ENCODE peak calls at places on chromosomes 13 and 19, in nine cellular contexts. W, H, L, R, A, O, E, X and D are unnamed samples.

GRCh38 chr19:41551212-41551610 is 24.8 kb upstream of the CEACAM21 start:
- DNase-seq in X (no peak), E (no peak), A (no peak), W (no peak), H (no peak), L (peak), R (no peak), O (no peak), D (no peak)

GRCh38 chr13:22428188-22428828 is 752.5 kb upstream of the SGCG start:
- DNase-seq in O (no peak), E (no peak), A (no peak), H (no peak), L (no peak), W (no peak), R (peak), X (no peak), D (no peak)

GRCh38 chr13:24218977-24219376 is 58.5 kb downstream of the SPATA13 start:
- DNase-seq in A (no peak), E (no peak), W (no peak), R (no peak), X (no peak), L (no peak), O (no peak), H (no peak), D (no peak)

GRCh38 chr19:23541991-23542390 is 145.0 kb downstream of the ZNF675 start:
- DNase-seq in E (no peak), X (no peak), W (no peak), L (no peak), H (no peak), R (no peak), O (no peak), A (no peak), D (no peak)

GRCh38 chr13:70484931-70485330 is 376.7 kb upstream of the KLHL1 start:
- DNase-seq in O (no peak), A (no peak), R (no peak), E (no peak), L (no peak), X (no peak), W (no peak), H (no peak), D (no peak)

GRCh38 chr19:46069841-46070341 is 29.1 kb upstream of the IGFL4 start:
- DNase-seq in H (no peak), W (peak), L (no peak), A (no peak), R (no peak), E (no peak), X (no peak), O (no peak), D (no peak)

GRCh38 chr13:19713186-19713965 is 69.4 kb downstream of the PSPC1 start:
- DNase-seq in O (no peak), W (peak), X (no peak), A (no peak), R (no peak), L (no peak), H (no peak), E (no peak), D (peak)

GRCh38 chr19:44356383-44357111 is at the start of gene ZNF112:
- DNase-seq in X (peak), A (peak), E (peak), H (peak), R (peak), O (peak), W (peak), L (peak), D (peak)

GRCh38 chr19:11496391-11497163 is 9.1 kb downstream of the ZNF653 start:
- DNase-seq in W (peak), A (no peak), E (peak), L (peak), X (peak), R (peak), H (peak), O (no peak), D (peak)

GRCh38 chr13:99439850-99440604 is 61.2 kb upstream of the TM9SF2 start:
- DNase-seq in O (no peak), L (no peak), A (no peak), H (no peak), W (no peak), R (no peak), E (no peak), X (no peak), D (no peak)

GRCh38 chr19:10191347-10191746 is 3.4 kb downstream of the DNMT1 start:
- DNase-seq in A (no peak), R (no peak), O (peak), W (peak), L (no peak), X (peak), H (peak), E (no peak), D (no peak)

GRCh38 chr13:21884965-21885567 is 214.2 kb downstream of the FGF9 start:
- DNase-seq in R (no peak), W (no peak), O (no peak), A (no peak), H (no peak), X (no peak), L (no peak), E (no peak), D (no peak)

GRCh38 chr13:82800391-82800790 is 1081.9 kb downstream of the SLITRK1 start:
- DNase-seq in O (no peak), X (no peak), W (no peak), E (no peak), H (no peak), R (no peak), A (no peak), L (no peak), D (no peak)

GRCh38 chr13:91813255-91813654 is 414.8 kb downstream of the GPC5 start:
- DNase-seq in A (no peak), R (no peak), L (peak), X (no peak), W (no peak), H (no peak), O (no peak), E (no peak), D (no peak)

GRCh38 chr13:25421602-25422001 is 49.8 kb downstream of the ATP8A2 start:
- DNase-seq in R (no peak), O (no peak), W (no peak), X (no peak), A (no peak), H (no peak), L (no peak), E (no peak), D (no peak)

GRCh38 chr13:113428871-113429607 is 24.2 kb downstream of the ADPRHL1 start:
- DNase-seq in O (no peak), L (no peak), X (no peak), H (no peak), A (no peak), E (no peak), R (no peak), W (no peak), D (no peak)

GRCh38 chr19:5480427-5480836 is 25.2 kb downstream of the ZNRF4 start:
- DNase-seq in A (no peak), O (no peak), X (peak), H (no peak), L (no peak), E (no peak), R (peak), W (no peak), D (peak)

GRCh38 chr19:37468961-37469777 is at the start of gene ZNF570:
- DNase-seq in R (peak), W (peak), L (peak), O (peak), E (peak), A (peak), X (peak), H (peak), D (no peak)

GRCh38 chr13:113996081-113996911 is 22.4 kb upstream of the C13orf46 start:
- DNase-seq in W (no peak), A (peak), L (no peak), E (peak), H (no peak), O (no peak), X (peak), R (no peak), D (no peak)

GRCh38 chr13:32153056-32153455 is 121.5 kb downstream of the FRY start:
- DNase-seq in E (no peak), A (no peak), H (no peak), X (no peak), R (no peak), O (no peak), W (peak), L (no peak), D (no peak)

GRCh38 chr13:47959468-47960088 is 41.5 kb downstream of the SUCLA2 start:
- DNase-seq in A (no peak), L (no peak), R (no peak), H (no peak), X (no peak), O (no peak), W (no peak), E (no peak), D (no peak)

GRCh38 chr19:12938536-12939291 is at the start of gene CALR:
- DNase-seq in L (peak), O (no peak), A (no peak), W (no peak), R (peak), E (no peak), X (peak), H (no peak), D (no peak)

GRCh38 chr19:54455786-54456422 is 6.9 kb downstream of the LENG8 start:
- DNase-seq in W (no peak), R (no peak), X (no peak), H (no peak), O (no peak), A (no peak), L (no peak), E (no peak), D (no peak)

GRCh38 chr13:77028202-77028601 is 1.2 kb upstream of the FBXL3 start:
- DNase-seq in E (no peak), W (no peak), X (no peak), H (no peak), R (no peak), A (no peak), O (no peak), L (no peak), D (no peak)

GRCh38 chr13:24629320-24629719 is 50.9 kb upstream of the ATP12A start:
- DNase-seq in R (peak), X (no peak), H (no peak), E (no peak), W (no peak), A (no peak), O (no peak), L (no peak), D (no peak)

GRCh38 chr13:98349731-98350305 is 172.7 kb upstream of the RNF113B start:
- DNase-seq in X (peak), A (no peak), E (no peak), L (no peak), O (peak), R (no peak), H (no peak), W (no peak), D (no peak)

GRCh38 chr13:97259787-97260641 is 37.9 kb downstream of the MBNL2 start:
- DNase-seq in A (no peak), E (no peak), R (peak), H (no peak), X (no peak), L (no peak), O (no peak), W (peak), D (no peak)

GRCh38 chr19:35533822-35534521 is 716 bp downstream of the GAPDHS start:
- DNase-seq in X (peak), L (no peak), W (peak), O (no peak), H (peak), E (no peak), A (no peak), R (peak), D (no peak)

GRCh38 chr13:44015133-44015532 is 135.4 kb downstream of the LACC1 start:
- DNase-seq in X (no peak), A (no peak), R (no peak), L (no peak), H (no peak), E (no peak), W (no peak), O (no peak), D (no peak)

GRCh38 chr13:19810996-19811881 is 28.5 kb upstream of the PSPC1 start:
- DNase-seq in W (peak), H (no peak), L (no peak), E (no peak), O (no peak), X (no peak), R (no peak), A (peak), D (no peak)

GRCh38 chr19:45607071-45608029 is 5.3 kb upstream of the GPR4 start:
- DNase-seq in L (peak), O (peak), E (peak), R (peak), A (peak), X (peak), W (peak), H (peak), D (peak)

GRCh38 chr13:46885018-46885417 is 11.8 kb downstream of the HTR2A start:
- DNase-seq in O (no peak), A (no peak), R (no peak), W (peak), X (no peak), L (no peak), H (no peak), E (no peak), D (no peak)

GRCh38 chr19:35449347-35450043 is 1.4 kb downstream of the FFAR2 start:
- DNase-seq in R (no peak), H (no peak), X (no peak), A (no peak), E (no peak), O (peak), W (no peak), L (no peak), D (no peak)

GRCh38 chr19:47417746-47418594 is 1.4 kb downstream of the MEIS3 start:
- DNase-seq in H (no peak), L (no peak), E (no peak), W (peak), X (no peak), A (no peak), R (no peak), O (no peak), D (no peak)

GRCh38 chr19:58518261-58519086 is 1.1 kb downstream of the ZBTB45 start:
- DNase-seq in H (no peak), E (no peak), W (no peak), O (no peak), L (no peak), R (no peak), X (no peak), A (no peak), D (no peak)

GRCh38 chr13:40566811-40567210 is 99.6 kb downstream of the FOXO1 start:
- DNase-seq in H (no peak), W (no peak), E (no peak), R (no peak), L (no peak), X (no peak), O (no peak), A (no peak), D (no peak)
- TF ChIP-seq POLR2A in H (no peak), W (no peak), E (no peak), R (no peak), L (no peak), X (no peak), O (no peak), A (no peak), D (no peak)

DNA sequence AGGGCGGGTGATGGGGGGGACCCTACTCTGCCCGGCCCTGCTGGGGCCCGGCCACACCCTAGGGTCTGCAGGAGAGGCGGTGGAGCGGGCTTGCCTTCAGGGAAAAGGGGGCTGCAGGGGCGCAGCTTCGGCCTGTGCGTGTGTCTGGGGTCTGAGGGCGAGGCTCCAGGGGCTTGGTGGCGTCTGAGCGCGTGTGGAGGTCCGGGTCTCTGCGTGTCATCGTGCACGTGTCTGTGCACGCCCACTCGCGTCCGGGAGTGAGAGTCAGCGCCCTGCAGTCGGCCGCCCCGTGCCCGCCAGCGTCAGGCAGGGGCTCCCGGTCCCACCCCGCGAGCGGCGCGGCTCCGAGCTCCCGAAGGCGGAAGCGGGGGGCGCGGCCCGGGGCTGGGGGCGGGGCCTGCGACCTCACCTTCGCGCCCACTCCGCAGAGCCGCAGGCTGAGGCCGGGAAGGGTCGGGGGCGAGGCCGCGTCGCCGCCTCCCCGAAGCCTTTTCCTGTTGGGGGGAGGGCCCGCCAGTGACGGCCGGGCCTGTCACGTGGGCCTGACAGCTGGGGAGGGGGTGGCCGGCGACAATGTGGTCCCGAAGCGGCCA is at the start of gene ARHGAP45:
- DNase-seq in L (no peak), H (no peak), W (no peak), R (no peak), X (no peak), O (no peak), E (peak), A (no peak), D (no peak)
- TF ChIP-seq POLR2A in L (no peak), H (peak), W (no peak), R (no peak), X (no peak), O (no peak), E (no peak), A (no peak), D (no peak)

DNA sequence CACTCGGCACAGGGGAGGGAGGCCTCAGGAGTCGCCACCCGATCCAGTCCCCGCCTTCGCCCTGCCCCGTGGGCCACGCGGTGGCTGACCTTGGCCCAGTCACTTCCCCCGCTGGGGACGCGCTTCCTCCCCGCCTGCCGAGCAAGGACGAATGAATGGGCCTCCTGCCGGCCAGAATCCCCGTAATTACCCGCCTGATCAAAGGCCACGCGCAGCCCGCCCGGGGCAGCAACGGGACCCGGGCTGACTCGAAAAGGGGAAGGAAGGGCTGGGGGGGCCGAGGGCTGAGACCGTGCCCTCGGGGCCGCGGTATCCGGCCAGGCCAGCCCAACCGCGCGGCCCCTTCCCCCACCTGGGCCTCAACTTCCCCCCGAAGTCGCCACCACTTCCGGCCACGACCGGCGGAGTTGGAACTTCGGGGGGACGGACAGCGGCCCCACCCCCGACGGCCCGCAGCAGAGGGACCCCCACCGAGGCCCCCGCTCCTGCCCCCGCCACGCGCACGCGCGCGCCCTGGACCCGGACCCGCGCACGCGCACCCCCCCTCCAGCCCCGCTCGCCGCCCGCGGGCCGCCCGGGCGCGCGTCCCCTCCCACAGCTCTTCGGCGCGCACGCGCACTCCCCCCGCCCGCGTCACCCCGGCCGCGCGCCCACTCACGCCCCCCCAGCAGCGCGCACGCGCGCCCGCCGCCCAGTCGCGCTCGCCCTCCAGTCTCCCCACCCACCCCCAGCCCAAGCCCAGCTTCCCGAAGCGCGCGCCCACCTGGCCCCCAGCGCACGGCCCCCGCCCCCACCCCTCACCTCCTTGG is 520 bp downstream of the ZNF787 start:
- DNase-seq in H (peak), X (peak), L (peak), O (no peak), W (peak), R (peak), A (peak), E (peak), D (peak)
- TF ChIP-seq POLR2A in H (no peak), X (peak), L (no peak), O (no peak), W (peak), R (peak), A (no peak), E (no peak), D (peak)

GRCh38 chr13:109786457-109787134 is at the start of gene IRS2:
- DNase-seq in E (peak), O (peak), X (peak), L (peak), R (peak), W (peak), H (peak), A (peak), D (peak)
- TF ChIP-seq POLR2A in E (peak), O (peak), X (peak), L (peak), R (peak), W (peak), H (peak), A (peak), D (peak)